ENCODE peak calls at places on chromosomes 12 and 14, in ten cellular contexts. One of them, this sample, is unnamed.
A peak's percentile ranks its signal among the peaks of the same experiment; 100 is the strongest.

GRCh38 chr12:5000658-5001390 is 42.9 kb upstream of the KCNA5 start:
- DNase-seq in OCI-LY7: no peak
- DNase-seq in PC-3: no peak
- DNase-seq in PC-9: no peak
- DNase-seq in HCT116: no peak
- DNase-seq in GM23338: no peak
- DNase-seq in MM.1S: no peak
- DNase-seq in Karpas-422: no peak
- DNase-seq in hepatocyte: no peak
- DNase-seq in SK-N-SH: no peak
- DNase-seq in this sample: no peak

GRCh38 chr12:70635713-70636112 is 1.5 kb downstream of the PTPRB start:
- DNase-seq in OCI-LY7: no peak
- DNase-seq in PC-3: no peak
- DNase-seq in PC-9: no peak
- DNase-seq in HCT116: no peak
- DNase-seq in GM23338: no peak
- DNase-seq in MM.1S: no peak
- DNase-seq in Karpas-422: no peak
- DNase-seq in hepatocyte: no peak
- DNase-seq in SK-N-SH: no peak
- DNase-seq in this sample: no peak

GRCh38 chr14:31568151-31568550 is 6.9 kb downstream of the NUBPL start:
- DNase-seq in OCI-LY7: no peak
- DNase-seq in PC-3: no peak
- DNase-seq in PC-9: no peak
- DNase-seq in HCT116: no peak
- DNase-seq in GM23338: no peak
- DNase-seq in MM.1S: no peak
- DNase-seq in Karpas-422: no peak
- DNase-seq in hepatocyte: no peak
- DNase-seq in SK-N-SH: no peak
- DNase-seq in this sample: peak; percentile 77

GRCh38 chr12:58117201-58117600 is 175.8 kb downstream of the ATP23 start:
- DNase-seq in OCI-LY7: no peak
- DNase-seq in PC-3: no peak
- DNase-seq in PC-9: no peak
- DNase-seq in HCT116: no peak
- DNase-seq in GM23338: no peak
- DNase-seq in MM.1S: no peak
- DNase-seq in Karpas-422: peak; percentile 40
- DNase-seq in hepatocyte: no peak
- DNase-seq in SK-N-SH: no peak
- DNase-seq in this sample: no peak

GRCh38 chr12:16056910-16057309 is 145.8 kb downstream of the DERA start:
- DNase-seq in OCI-LY7: no peak
- DNase-seq in PC-3: no peak
- DNase-seq in PC-9: no peak
- DNase-seq in HCT116: no peak
- DNase-seq in GM23338: no peak
- DNase-seq in MM.1S: no peak
- DNase-seq in Karpas-422: no peak
- DNase-seq in hepatocyte: no peak
- DNase-seq in SK-N-SH: no peak
- DNase-seq in this sample: no peak

GRCh38 chr12:51217133-51217967 is 512 bp downstream of the POU6F1 start:
- DNase-seq in OCI-LY7: peak; percentile 58
- DNase-seq in PC-3: no peak
- DNase-seq in PC-9: no peak
- DNase-seq in HCT116: no peak
- DNase-seq in GM23338: peak; percentile 65
- DNase-seq in MM.1S: peak; percentile 56
- DNase-seq in Karpas-422: peak; percentile 65
- DNase-seq in hepatocyte: peak; percentile 78
- DNase-seq in SK-N-SH: peak; percentile 90
- DNase-seq in this sample: peak; percentile 64

GRCh38 chr14:94461526-94462218 is 9.1 kb upstream of the SERPINA11 start:
- DNase-seq in OCI-LY7: no peak
- DNase-seq in PC-3: no peak
- DNase-seq in PC-9: no peak
- DNase-seq in HCT116: no peak
- DNase-seq in GM23338: no peak
- DNase-seq in MM.1S: no peak
- DNase-seq in Karpas-422: no peak
- DNase-seq in hepatocyte: no peak
- DNase-seq in SK-N-SH: no peak
- DNase-seq in this sample: no peak

GRCh38 chr14:52350445-52350844 is 36.3 kb downstream of the PTGER2 start:
- DNase-seq in OCI-LY7: no peak
- DNase-seq in PC-3: no peak
- DNase-seq in PC-9: no peak
- DNase-seq in HCT116: no peak
- DNase-seq in GM23338: no peak
- DNase-seq in MM.1S: no peak
- DNase-seq in Karpas-422: no peak
- DNase-seq in hepatocyte: no peak
- DNase-seq in SK-N-SH: no peak
- DNase-seq in this sample: no peak

GRCh38 chr12:6234214-6234613 is 34.0 kb downstream of the CD9 start:
- DNase-seq in OCI-LY7: no peak
- DNase-seq in PC-3: no peak
- DNase-seq in PC-9: no peak
- DNase-seq in HCT116: no peak
- DNase-seq in GM23338: no peak
- DNase-seq in MM.1S: no peak
- DNase-seq in Karpas-422: no peak
- DNase-seq in hepatocyte: no peak
- DNase-seq in SK-N-SH: no peak
- DNase-seq in this sample: peak; percentile 66

GRCh38 chr12:6235499-6235898 is 35.3 kb downstream of the CD9 start:
- DNase-seq in OCI-LY7: no peak
- DNase-seq in PC-3: peak; percentile 74
- DNase-seq in PC-9: peak; percentile 83
- DNase-seq in HCT116: no peak
- DNase-seq in GM23338: no peak
- DNase-seq in MM.1S: peak; percentile 87
- DNase-seq in Karpas-422: no peak
- DNase-seq in hepatocyte: peak; percentile 87
- DNase-seq in SK-N-SH: no peak
- DNase-seq in this sample: no peak

GRCh38 chr12:6234906-6235305 is 34.7 kb downstream of the CD9 start:
- DNase-seq in OCI-LY7: no peak
- DNase-seq in PC-3: no peak
- DNase-seq in PC-9: no peak
- DNase-seq in HCT116: no peak
- DNase-seq in GM23338: no peak
- DNase-seq in MM.1S: no peak
- DNase-seq in Karpas-422: no peak
- DNase-seq in hepatocyte: no peak
- DNase-seq in SK-N-SH: no peak
- DNase-seq in this sample: no peak

GRCh38 chr12:6231359-6232268 is 31.4 kb downstream of the CD9 start:
- DNase-seq in OCI-LY7: no peak
- DNase-seq in PC-3: peak; percentile 41
- DNase-seq in PC-9: peak; percentile 65
- DNase-seq in HCT116: no peak
- DNase-seq in GM23338: no peak
- DNase-seq in MM.1S: no peak
- DNase-seq in Karpas-422: no peak
- DNase-seq in hepatocyte: no peak
- DNase-seq in SK-N-SH: no peak
- DNase-seq in this sample: no peak

GRCh38 chr12:6233121-6233971 is 33.1 kb downstream of the CD9 start:
- DNase-seq in OCI-LY7: no peak
- DNase-seq in PC-3: no peak
- DNase-seq in PC-9: no peak
- DNase-seq in HCT116: no peak
- DNase-seq in GM23338: no peak
- DNase-seq in MM.1S: no peak
- DNase-seq in Karpas-422: no peak
- DNase-seq in hepatocyte: no peak
- DNase-seq in SK-N-SH: no peak
- DNase-seq in this sample: no peak
- H3K4me1 ChIP-seq in OCI-LY7: peaks cover 16% of the 10 kb centered on the region
- H3K4me1 ChIP-seq in PC-3: peaks cover 58% of the 10 kb centered on the region
- H3K4me1 ChIP-seq in PC-9: peaks cover 59% of the 10 kb centered on the region
- H3K4me1 ChIP-seq in HCT116: peaks cover 36% of the 10 kb centered on the region
- H3K4me1 ChIP-seq in GM23338: peaks cover 15% of the 10 kb centered on the region
- H3K4me1 ChIP-seq in MM.1S: peaks cover 28% of the 10 kb centered on the region
- H3K4me1 ChIP-seq in Karpas-422: peaks cover 7% of the 10 kb centered on the region
- H3K4me1 ChIP-seq in hepatocyte: peaks cover 57% of the 10 kb centered on the region
- H3K4me1 ChIP-seq in SK-N-SH: peaks cover 61% of the 10 kb centered on the region
- H3K4me1 ChIP-seq in this sample: peaks cover 25% of the 10 kb centered on the region

DNA sequence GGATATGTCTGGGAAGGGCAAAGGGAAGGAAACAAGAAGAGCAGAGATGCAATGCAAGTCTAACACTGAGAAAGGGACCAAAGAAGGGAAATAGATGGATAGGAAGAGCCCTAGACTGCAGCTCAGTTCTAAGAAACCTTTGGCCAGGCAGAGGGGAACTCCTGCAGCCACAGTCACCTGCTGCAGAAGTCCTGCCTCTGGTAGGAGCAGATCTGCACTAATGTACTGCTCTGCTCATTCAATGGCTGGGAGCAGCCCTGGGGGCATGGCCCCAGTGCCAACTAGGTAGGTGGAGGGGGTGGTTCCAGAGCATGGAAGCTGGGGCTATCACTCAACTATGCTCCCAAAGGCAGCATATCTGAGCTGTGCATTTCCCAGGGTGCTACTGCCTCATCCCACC is 388.9 kb downstream of the PCNX1 start:
- DNase-seq in OCI-LY7: no peak
- DNase-seq in PC-3: no peak
- DNase-seq in PC-9: no peak
- DNase-seq in HCT116: no peak
- DNase-seq in GM23338: no peak
- DNase-seq in MM.1S: no peak
- DNase-seq in Karpas-422: no peak
- DNase-seq in hepatocyte: no peak
- DNase-seq in SK-N-SH: no peak
- DNase-seq in this sample: no peak
- H3K9me2 ChIP-seq in OCI-LY7: no peaks in the 10 kb centered on the region
- H3K9me2 ChIP-seq in PC-3: no peaks in the 10 kb centered on the region
- H3K9me2 ChIP-seq in PC-9: no peaks in the 10 kb centered on the region
- H3K9me2 ChIP-seq in HCT116: no peaks in the 10 kb centered on the region
- H3K9me2 ChIP-seq in GM23338: no peaks in the 10 kb centered on the region
- H3K9me2 ChIP-seq in MM.1S: no peaks in the 10 kb centered on the region
- H3K9me2 ChIP-seq in Karpas-422: no peaks in the 10 kb centered on the region
- H3K9me2 ChIP-seq in hepatocyte: no peaks in the 10 kb centered on the region
- H3K9me2 ChIP-seq in SK-N-SH: no peaks in the 10 kb centered on the region
- H3K9me2 ChIP-seq in this sample: no peaks in the 10 kb centered on the region

DNA sequence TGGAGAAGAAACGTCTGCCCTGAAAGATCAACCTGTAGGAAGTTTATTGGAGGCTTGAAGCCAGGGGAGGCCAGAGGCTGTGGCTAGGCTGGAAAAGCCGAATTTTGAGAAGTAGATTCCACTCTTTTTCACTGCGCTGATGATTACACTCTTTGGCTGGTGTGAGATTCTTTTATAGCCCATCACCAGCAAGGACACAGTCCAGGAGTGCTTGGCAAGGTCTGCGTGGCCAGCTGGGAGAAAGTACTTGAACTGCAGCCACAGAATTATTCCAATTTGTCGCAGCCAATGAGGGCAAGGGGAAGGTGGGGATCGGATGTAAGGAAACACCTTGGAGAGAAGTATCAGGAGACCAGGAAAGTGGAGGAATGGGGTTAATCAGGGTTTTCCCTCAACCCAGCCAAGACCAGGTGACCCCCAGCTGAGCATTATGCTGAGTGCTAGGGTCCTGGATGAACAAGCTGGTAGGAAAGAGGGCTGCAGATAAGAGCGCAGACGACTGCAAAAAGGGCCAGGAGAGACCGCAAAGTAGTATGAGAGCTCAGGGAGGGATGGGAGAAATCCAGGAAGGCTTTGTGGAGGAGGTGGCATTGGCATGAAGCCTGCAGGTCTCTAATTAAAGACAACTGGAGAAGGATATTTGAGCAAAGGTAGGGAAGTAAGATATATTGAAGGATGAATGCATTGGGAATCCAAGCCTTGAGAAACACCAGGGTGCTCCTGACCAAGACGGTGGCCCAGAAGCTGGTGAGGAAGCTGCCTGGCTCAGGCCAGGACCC is 44.7 kb downstream of the SYNE3 start:
- DNase-seq in OCI-LY7: no peak
- DNase-seq in PC-3: no peak
- DNase-seq in PC-9: no peak
- DNase-seq in HCT116: no peak
- DNase-seq in GM23338: no peak
- DNase-seq in MM.1S: no peak
- DNase-seq in Karpas-422: no peak
- DNase-seq in hepatocyte: no peak
- DNase-seq in SK-N-SH: no peak
- DNase-seq in this sample: peak; percentile 50
- H3K4me1 ChIP-seq in OCI-LY7: peaks cover 25% of the 10 kb centered on the region
- H3K4me1 ChIP-seq in PC-3: no peaks in the 10 kb centered on the region
- H3K4me1 ChIP-seq in PC-9: peaks cover 35% of the 10 kb centered on the region
- H3K4me1 ChIP-seq in HCT116: peaks cover 10% of the 10 kb centered on the region
- H3K4me1 ChIP-seq in GM23338: no peaks in the 10 kb centered on the region
- H3K4me1 ChIP-seq in MM.1S: peaks cover 3% of the 10 kb centered on the region
- H3K4me1 ChIP-seq in Karpas-422: no peaks in the 10 kb centered on the region
- H3K4me1 ChIP-seq in hepatocyte: peaks cover 12% of the 10 kb centered on the region
- H3K4me1 ChIP-seq in SK-N-SH: peaks cover 17% of the 10 kb centered on the region
- H3K4me1 ChIP-seq in this sample: peaks cover 5% of the 10 kb centered on the region

GRCh38 chr12:124684496-124684895 is 117.1 kb upstream of the NCOR2 start:
- DNase-seq in OCI-LY7: no peak
- DNase-seq in PC-3: peak; percentile 36
- DNase-seq in PC-9: no peak
- DNase-seq in HCT116: no peak
- DNase-seq in GM23338: no peak
- DNase-seq in MM.1S: no peak
- DNase-seq in Karpas-422: no peak
- DNase-seq in hepatocyte: no peak
- DNase-seq in SK-N-SH: peak; percentile 50
- DNase-seq in this sample: peak; percentile 34

GRCh38 chr12:124683330-124683662 is 115.9 kb upstream of the NCOR2 start:
- DNase-seq in OCI-LY7: no peak
- DNase-seq in PC-3: peak; percentile 90
- DNase-seq in PC-9: peak; percentile 92
- DNase-seq in HCT116: no peak
- DNase-seq in GM23338: peak; percentile 53
- DNase-seq in MM.1S: no peak
- DNase-seq in Karpas-422: no peak
- DNase-seq in hepatocyte: peak; percentile 80
- DNase-seq in SK-N-SH: no peak
- DNase-seq in this sample: no peak

GRCh38 chr12:124684971-124685688 is 117.7 kb upstream of the NCOR2 start:
- DNase-seq in OCI-LY7: no peak
- DNase-seq in PC-3: peak; percentile 72
- DNase-seq in PC-9: no peak
- DNase-seq in HCT116: no peak
- DNase-seq in GM23338: no peak
- DNase-seq in MM.1S: no peak
- DNase-seq in Karpas-422: no peak
- DNase-seq in hepatocyte: no peak
- DNase-seq in SK-N-SH: no peak
- DNase-seq in this sample: peak; percentile 86

GRCh38 chr12:124682425-124683329 is 115.3 kb upstream of the NCOR2 start:
- DNase-seq in OCI-LY7: no peak
- DNase-seq in PC-3: no peak
- DNase-seq in PC-9: no peak
- DNase-seq in HCT116: no peak
- DNase-seq in GM23338: no peak
- DNase-seq in MM.1S: no peak
- DNase-seq in Karpas-422: no peak
- DNase-seq in hepatocyte: no peak
- DNase-seq in SK-N-SH: no peak
- DNase-seq in this sample: no peak

GRCh38 chr12:124683725-124684124 is 116.3 kb upstream of the NCOR2 start:
- DNase-seq in OCI-LY7: no peak
- DNase-seq in PC-3: no peak
- DNase-seq in PC-9: no peak
- DNase-seq in HCT116: no peak
- DNase-seq in GM23338: no peak
- DNase-seq in MM.1S: no peak
- DNase-seq in Karpas-422: no peak
- DNase-seq in hepatocyte: no peak
- DNase-seq in SK-N-SH: no peak
- DNase-seq in this sample: no peak
- H3K9me2 ChIP-seq in OCI-LY7: no peaks in the 10 kb centered on the region
- H3K9me2 ChIP-seq in PC-3: no peaks in the 10 kb centered on the region
- H3K9me2 ChIP-seq in PC-9: no peaks in the 10 kb centered on the region
- H3K9me2 ChIP-seq in HCT116: no peaks in the 10 kb centered on the region
- H3K9me2 ChIP-seq in GM23338: no peaks in the 10 kb centered on the region
- H3K9me2 ChIP-seq in MM.1S: no peaks in the 10 kb centered on the region
- H3K9me2 ChIP-seq in Karpas-422: no peaks in the 10 kb centered on the region
- H3K9me2 ChIP-seq in hepatocyte: no peaks in the 10 kb centered on the region
- H3K9me2 ChIP-seq in SK-N-SH: no peaks in the 10 kb centered on the region
- H3K9me2 ChIP-seq in this sample: no peaks in the 10 kb centered on the region

This sample was measured in GM23248.